ENCODE peak calls at places on chromosomes 4 and X, in seven cellular contexts. F, C, U, Y, J, W and V are unnamed samples.

GRCh38 chr4:39729557-39729956 is 31.6 kb downstream of the UBE2K start:
- DNase-seq in C (peak; percentile 45), W (no peak), J (no peak), U (no peak), Y (no peak), F (peak; percentile 49), V (no peak)

GRCh38 chr4:1082215-1083182 is 30.9 kb downstream of the RNF212 start:
- DNase-seq in U (no peak), W (no peak), Y (no peak), C (peak; percentile 70), F (peak; percentile 74), J (peak; percentile 91), V (no peak)

GRCh38 chrX:25015486-25016360 is at the start of gene ARX:
- DNase-seq in W (no peak), Y (peak; percentile 90), U (peak; percentile 96), F (peak; percentile 55), J (no peak), C (peak; percentile 63), V (no peak)

GRCh38 chr4:163256680-163257343 is 75.6 kb downstream of the NPY1R start:
- DNase-seq in C (no peak), W (no peak), J (no peak), F (no peak), U (no peak), Y (no peak), V (no peak)

GRCh38 chrX:53163436-53163835 is 61.6 kb downstream of the KDM5C start:
- DNase-seq in W (no peak), F (no peak), Y (no peak), C (no peak), U (peak; percentile 61), J (no peak), V (no peak)

GRCh38 chr4:182837831-182838230 is 79.4 kb downstream of the DCTD start:
- DNase-seq in Y (no peak), U (no peak), W (no peak), F (no peak), J (no peak), C (no peak), V (no peak)

GRCh38 chrX:103607385-103608304 is at the start of gene TCEAL3:
- DNase-seq in U (peak; percentile 87), J (peak; percentile 54), Y (peak; percentile 81), F (peak; percentile 41), W (peak; percentile 52), C (peak; percentile 28), V (no peak)

GRCh38 chrX:15349046-15349445 is 13.7 kb upstream of the PIGA start:
- DNase-seq in W (peak; percentile 3), U (peak; percentile 74), J (no peak), C (peak; percentile 62), Y (peak; percentile 62), F (peak; percentile 70), V (no peak)

GRCh38 chrX:14027511-14028019 is 2.1 kb downstream of the GEMIN8 start:
- DNase-seq in C (peak; percentile 65), Y (no peak), U (no peak), J (no peak), F (no peak), W (no peak), V (no peak)

GRCh38 chrX:117510453-117510852 is 606.2 kb downstream of the KLHL13 start:
- DNase-seq in F (no peak), J (no peak), C (no peak), Y (peak; percentile 0), U (no peak), W (no peak), V (no peak)

GRCh38 chr4:110623710-110624015 is 786 bp upstream of the PITX2 start:
- DNase-seq in Y (no peak), C (no peak), F (peak; percentile 56), U (no peak), J (no peak), W (no peak), V (no peak)

GRCh38 chrX:149540621-149541520 is at the start of gene EOLA1:
- DNase-seq in F (peak; percentile 97), Y (peak; percentile 22), J (peak; percentile 89), W (peak; percentile 91), U (no peak), C (peak; percentile 96), V (peak; percentile 91)

GRCh38 chr4:7612311-7612710 is 177.6 kb upstream of the PSAPL1 start:
- DNase-seq in C (no peak), W (no peak), Y (no peak), J (no peak), F (no peak), U (no peak), V (no peak)

GRCh38 chr4:82784615-82785247 is 13.9 kb downstream of the SCD5 start:
- DNase-seq in C (peak; percentile 74), J (peak; percentile 14), Y (peak; percentile 72), U (peak; percentile 62), W (no peak), F (no peak), V (no peak)

GRCh38 chr4:121457278-121457875 is 76.6 kb upstream of the QRFPR start:
- DNase-seq in U (no peak), C (no peak), F (no peak), Y (no peak), J (no peak), W (no peak), V (no peak)
- H3K4me3 ChIP-seq in U (no peak overlapping the region), C (no peak overlapping the region), F (no peak overlapping the region), Y (no peak overlapping the region), J (no peak overlapping the region), W (no peak overlapping the region), V (no peak overlapping the region)

DNA sequence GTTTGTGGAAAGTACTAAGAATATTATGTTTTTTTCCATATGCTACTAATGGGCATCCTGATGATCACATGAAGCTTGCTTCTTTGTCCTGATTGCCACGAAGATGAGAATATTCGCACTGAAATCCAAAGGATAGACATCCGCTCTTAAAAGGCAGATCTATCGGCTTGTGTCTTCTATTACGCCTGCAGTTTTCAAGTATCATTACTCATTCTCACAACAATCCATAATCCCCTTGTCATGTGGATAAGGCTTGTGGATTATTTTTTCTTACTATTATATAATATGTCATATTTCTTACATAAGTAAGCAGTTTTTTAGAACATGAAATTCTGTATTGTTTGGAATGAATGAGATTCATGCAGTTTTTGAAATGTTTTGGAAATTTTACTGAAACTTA is 62.8 kb downstream of the KCNIP4 start:
- DNase-seq in W (no peak), F (no peak), U (no peak), C (no peak), Y (no peak), J (no peak), V (no peak)
- H3K4me3 ChIP-seq in W (no peak overlapping the region), F (no peak overlapping the region), U (no peak overlapping the region), C (no peak overlapping the region), Y (no peak overlapping the region), J (no peak overlapping the region), V (no peak overlapping the region)

GRCh38 chr4:41120297-41121217 is 93.8 kb downstream of the APBB2 start:
- DNase-seq in Y (no peak), F (peak; percentile 85), W (no peak), J (peak; percentile 45), C (peak; percentile 72), U (no peak), V (no peak)
- H3K4me3 ChIP-seq in Y (no peak overlapping the region), F (no peak overlapping the region), W (no peak overlapping the region), J (no peak overlapping the region), C (no peak overlapping the region), U (no peak overlapping the region), V (no peak overlapping the region)

DNA sequence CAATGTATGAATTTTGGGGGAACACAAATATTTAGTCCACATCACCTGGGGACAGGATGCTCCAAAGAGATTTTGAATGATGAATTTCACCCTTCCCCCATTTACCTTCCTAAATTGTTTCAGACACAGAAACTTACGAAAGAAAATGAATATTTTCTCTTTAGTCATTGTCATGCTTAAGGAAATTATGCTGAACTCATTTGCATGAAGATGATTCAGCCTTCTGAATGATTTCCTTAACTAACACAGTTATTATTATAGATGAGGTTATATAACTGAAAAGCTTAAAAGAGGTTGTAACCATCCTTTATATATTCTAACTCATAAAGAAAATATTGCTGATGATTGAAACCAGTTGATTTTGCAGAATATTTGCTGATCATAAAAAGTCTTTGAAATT is 61.1 kb downstream of the KCNIP4 start:
- DNase-seq in Y (no peak), U (no peak), F (no peak), W (no peak), J (no peak), C (no peak), V (no peak)
- H3K4me3 ChIP-seq in Y (no peak overlapping the region), U (no peak overlapping the region), F (no peak overlapping the region), W (no peak overlapping the region), J (no peak overlapping the region), C (no peak overlapping the region), V (no peak overlapping the region)

DNA sequence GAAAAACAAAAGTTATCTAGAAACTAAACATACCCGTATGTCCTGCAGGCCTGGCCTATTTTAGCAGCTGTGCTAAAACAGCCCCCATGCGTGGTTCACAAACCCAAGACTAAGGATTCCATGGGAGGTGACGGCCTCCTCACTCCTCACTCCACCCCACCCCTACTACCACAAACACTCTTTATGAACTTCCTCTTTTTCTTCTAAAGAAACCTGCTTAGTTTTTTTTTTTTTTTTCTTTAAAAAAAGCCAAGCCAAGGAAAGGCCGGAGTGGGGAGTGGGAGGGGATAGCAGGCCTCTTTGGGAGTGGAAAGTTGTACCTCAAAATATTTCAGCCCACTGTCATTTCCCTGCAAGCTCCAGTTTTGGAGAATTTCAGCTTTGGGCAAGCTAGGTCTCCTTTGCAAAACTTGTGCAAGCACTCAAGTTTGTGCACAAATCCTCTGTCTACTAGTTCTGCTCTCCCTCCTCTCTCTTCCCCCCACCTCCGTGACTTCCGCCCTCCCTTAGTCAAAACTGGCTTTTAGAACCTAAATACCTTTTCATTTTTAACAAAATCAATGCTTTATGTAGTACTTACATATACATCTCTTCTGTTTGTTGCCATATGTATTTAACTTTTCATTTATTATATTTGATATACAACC is 456 bp upstream of the ANTXR2 start:
- DNase-seq in F (no peak), Y (no peak), J (no peak), C (no peak), W (peak; percentile 12), U (no peak), V (no peak)
- H3K4me3 ChIP-seq in F (peak overlapping the region; percentile 92), Y (peak overlapping the region; percentile 97), J (peak overlapping the region; percentile 81), C (peak overlapping the region; percentile 87), W (peak overlapping the region; percentile 81), U (peak overlapping the region; percentile 84), V (peak overlapping the region; percentile 82)